ENCODE peak calls at places on chromosome 1, in ten cellular contexts. B, A, Q, F, E, K, R, J, N and Y are unnamed samples.

GRCh38 chr1:195345149-195345548 is 1263.1 kb downstream of the KCNT2 start:
- DNase-seq in B (no peak), A (no peak), Q (no peak), F (no peak), E (no peak), K (no peak), R (peak), J (no peak), N (no peak), Y (peak)

GRCh38 chr1:36091698-36092097 is 3.0 kb downstream of the ADPRS start:
- DNase-seq in B (no peak), A (no peak), Q (no peak), F (no peak), E (no peak), K (no peak), R (no peak), J (no peak), N (no peak), Y (no peak)

GRCh38 chr1:73943270-73943669 is 254.7 kb downstream of the LRRIQ3 start:
- DNase-seq in B (no peak), A (no peak), Q (no peak), F (no peak), E (no peak), K (no peak), R (peak), J (no peak), N (no peak), Y (no peak)

GRCh38 chr1:225533238-225533637 is 105.4 kb upstream of the LBR start:
- DNase-seq in B (no peak), A (no peak), Q (no peak), F (no peak), E (no peak), K (no peak), R (no peak), J (no peak), N (no peak), Y (no peak)

GRCh38 chr1:1616045-1616821 is 933 bp downstream of the MIB2 start:
- DNase-seq in B (no peak), A (peak), Q (peak), F (no peak), E (peak), K (peak), R (peak), J (no peak), N (peak), Y (peak)

GRCh38 chr1:171191992-171192391 is 6.9 kb downstream of the FMO2 start:
- DNase-seq in B (no peak), A (no peak), Q (no peak), F (no peak), E (no peak), K (no peak), R (no peak), J (no peak), N (no peak), Y (no peak)

GRCh38 chr1:216576246-216576645 is 147.0 kb downstream of the ESRRG start:
- DNase-seq in B (no peak), A (no peak), Q (no peak), F (no peak), E (no peak), K (no peak), R (no peak), J (no peak), N (no peak), Y (no peak)

GRCh38 chr1:162357681-162358266 is 18.9 kb downstream of the SPATA46 start:
- DNase-seq in B (no peak), A (peak), Q (no peak), F (no peak), E (peak), K (no peak), R (peak), J (no peak), N (no peak), Y (peak)

GRCh38 chr1:116066868-116067563 is 44.2 kb upstream of the MAB21L3 start:
- DNase-seq in B (no peak), A (no peak), Q (no peak), F (no peak), E (no peak), K (no peak), R (no peak), J (no peak), N (no peak), Y (no peak)

GRCh38 chr1:2515763-2516080 is 10.7 kb downstream of the PANK4 start:
- DNase-seq in B (no peak), A (no peak), Q (no peak), F (no peak), E (no peak), K (no peak), R (no peak), J (no peak), N (no peak), Y (no peak)

DNA sequence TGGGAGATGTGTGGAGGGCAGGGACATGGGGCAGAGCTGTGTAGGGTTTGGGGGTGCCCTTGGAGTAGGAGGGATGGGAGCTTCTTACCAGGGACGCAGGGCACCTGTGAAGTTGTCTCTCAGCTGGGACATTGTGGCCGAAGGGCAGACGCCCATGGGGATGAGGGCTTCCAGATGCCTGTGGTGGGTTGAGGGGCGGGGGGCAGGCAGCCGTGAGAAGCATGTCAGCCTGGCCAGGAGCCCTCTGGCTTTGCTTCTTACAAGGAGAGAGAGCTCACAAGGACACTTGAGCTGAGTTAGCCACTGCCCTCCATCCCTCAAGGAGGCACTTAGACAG is 8.5 kb downstream of the A3GALT2 start:
- DNase-seq in B (no peak), A (no peak), Q (no peak), F (no peak), E (no peak), K (no peak), R (no peak), J (no peak), N (no peak), Y (no peak)
- TF ChIP-seq CTCF in B (no peak), A (no peak), Q (no peak), F (no peak), E (no peak), K (no peak), R (no peak), J (no peak), N (no peak), Y (no peak)

DNA sequence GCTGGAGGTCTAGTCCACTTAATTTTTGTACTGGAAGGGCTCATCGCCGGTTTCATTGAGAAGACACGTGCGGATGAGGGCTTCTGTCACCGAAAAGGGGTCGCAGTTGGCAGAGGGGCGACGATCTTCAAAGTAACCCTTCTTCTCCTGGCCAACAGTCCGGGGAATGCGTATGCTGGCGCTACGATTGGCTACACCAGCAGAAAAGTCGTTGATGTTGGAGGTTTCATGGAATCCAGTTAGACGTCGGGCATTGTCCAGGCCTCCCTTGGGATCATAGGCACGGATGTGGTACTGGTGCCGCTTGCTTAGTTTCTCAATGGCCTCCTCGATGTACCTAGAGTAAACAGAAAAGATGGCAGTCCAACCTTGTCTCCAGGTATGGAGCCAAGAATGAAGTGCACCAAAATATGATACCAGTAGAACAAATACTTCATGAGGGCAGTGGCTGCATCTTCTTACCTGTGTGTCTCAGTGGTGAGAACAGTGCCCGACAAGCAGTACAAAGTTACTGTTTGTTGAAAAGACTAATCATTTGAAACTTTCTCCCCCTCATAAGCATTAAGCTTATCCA is 7.1 kb downstream of the GLUL start:
- DNase-seq in B (no peak), A (no peak), Q (no peak), F (no peak), E (no peak), K (no peak), R (no peak), J (no peak), N (no peak), Y (no peak)
- TF ChIP-seq CTCF in B (no peak), A (no peak), Q (no peak), F (no peak), E (no peak), K (no peak), R (no peak), J (no peak), N (no peak), Y (no peak)

GRCh38 chr1:213057264-213058059 is 6.4 kb downstream of the RPS6KC1 start:
- DNase-seq in B (no peak), A (no peak), Q (no peak), F (no peak), E (no peak), K (no peak), R (no peak), J (no peak), N (no peak), Y (no peak)

GRCh38 chr1:213060836-213061235 is 9.8 kb downstream of the RPS6KC1 start:
- DNase-seq in B (no peak), A (no peak), Q (no peak), F (no peak), E (no peak), K (no peak), R (no peak), J (no peak), N (no peak), Y (no peak)

GRCh38 chr1:213065800-213066199 is 14.8 kb downstream of the RPS6KC1 start:
- DNase-seq in B (no peak), A (no peak), Q (no peak), F (no peak), E (no peak), K (no peak), R (no peak), J (no peak), N (no peak), Y (no peak)

GRCh38 chr1:213066363-213066762 is 15.3 kb downstream of the RPS6KC1 start:
- DNase-seq in B (no peak), A (no peak), Q (no peak), F (no peak), E (no peak), K (no peak), R (no peak), J (no peak), N (no peak), Y (no peak)

GRCh38 chr1:213061263-213061662 is 10.2 kb downstream of the RPS6KC1 start:
- DNase-seq in B (no peak), A (no peak), Q (no peak), F (no peak), E (no peak), K (no peak), R (no peak), J (no peak), N (no peak), Y (no peak)
- TF ChIP-seq CTCF in B (peak), A (no peak), Q (no peak), F (no peak), E (no peak), K (no peak), R (peak), J (no peak), N (no peak), Y (no peak)

GRCh38 chr1:202576816-202577215 is 133.4 kb downstream of the SYT2 start:
- DNase-seq in B (no peak), A (no peak), Q (no peak), F (peak), E (no peak), K (no peak), R (no peak), J (no peak), N (no peak), Y (no peak)
- TF ChIP-seq CTCF in B (no peak), A (no peak), Q (no peak), F (no peak), E (no peak), K (no peak), R (no peak), J (no peak), N (no peak), Y (no peak)

DNA sequence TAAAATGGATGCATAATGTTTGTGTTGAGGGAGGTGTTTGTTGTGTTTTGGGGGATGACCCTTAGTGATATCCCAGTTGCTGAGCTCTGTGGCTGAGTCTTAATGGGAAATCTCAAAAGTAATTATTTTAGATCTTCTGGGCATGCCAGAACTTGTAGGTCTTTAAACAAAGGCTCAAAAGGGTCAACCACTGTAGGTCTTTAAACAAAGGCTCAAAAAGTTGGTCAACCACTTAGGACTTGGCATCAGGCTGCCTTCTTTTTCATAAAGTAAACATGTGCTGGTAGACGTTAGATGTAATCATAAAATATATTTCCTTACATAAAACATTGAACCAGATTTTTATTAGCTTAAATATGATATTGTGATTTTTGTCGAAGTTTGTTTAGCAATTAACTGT is 78.1 kb downstream of the CDC14A start:
- DNase-seq in B (no peak), A (no peak), Q (no peak), F (no peak), E (no peak), K (no peak), R (no peak), J (no peak), N (no peak), Y (no peak)
- TF ChIP-seq CTCF in B (no peak), A (no peak), Q (no peak), F (no peak), E (no peak), K (no peak), R (no peak), J (no peak), N (no peak), Y (no peak)